ENCODE peak calls at places on chromosomes 3 and 15, in nine cellular contexts. T is AG09319; K is CD8-positive, alpha-beta T cell; I is upper lobe of left lung; L is progenitor cell of endocrine pancreas; Y is brain microvascular endothelial cell; Q is cardiac fibroblast; G is Peyer's patch; M is fibroblast of mammary gland. C is an unnamed sample.

GRCh38 chr3:43288850-43289249 is 2.5 kb downstream of the SNRK start:
- DNase-seq in T (no peak), K (no peak), I (no peak), L (no peak), Y (no peak), Q (no peak), G (no peak), M (no peak), C (no peak)

GRCh38 chr3:46469680-46470357 is 5.1 kb upstream of the LTF start:
- DNase-seq in T (no peak), K (no peak), I (no peak), L (no peak), Y (no peak), Q (no peak), G (no peak), M (no peak), C (no peak)

GRCh38 chr3:170730071-170730812 is 139.8 kb downstream of the RPL22L1 start:
- DNase-seq in T (no peak), K (no peak), I (no peak), L (no peak), Y (no peak), Q (peak), G (no peak), M (no peak), C (no peak)

GRCh38 chr3:141262306-141262705 is 30.7 kb downstream of the PXYLP1 start:
- DNase-seq in T (no peak), K (no peak), I (no peak), L (no peak), Y (peak), Q (no peak), G (no peak), M (peak), C (peak)

GRCh38 chr3:154018100-154018696 is 103.0 kb upstream of the ARHGEF26 start:
- DNase-seq in T (no peak), K (peak), I (no peak), L (peak), Y (peak), Q (peak), G (peak), M (peak), C (peak)

GRCh38 chr3:124260206-124260915 is 268.4 kb upstream of the ROPN1 start:
- DNase-seq in T (peak), K (no peak), I (peak), L (no peak), Y (peak), Q (peak), G (peak), M (peak), C (peak)

GRCh38 chr3:78606756-78607155 is 1161.0 kb downstream of the ROBO1 start:
- DNase-seq in T (no peak), K (no peak), I (no peak), L (no peak), Y (no peak), Q (no peak), G (no peak), M (no peak), C (no peak)

GRCh38 chr3:74390121-74390870 is 224.2 kb downstream of the CNTN3 start:
- DNase-seq in T (no peak), K (no peak), I (no peak), L (no peak), Y (no peak), Q (no peak), G (no peak), M (no peak), C (no peak)

GRCh38 chr3:123201557-123202427 is at the start of gene SEC22A:
- DNase-seq in T (peak), K (peak), I (peak), L (peak), Y (peak), Q (peak), G (peak), M (peak), C (peak)

GRCh38 chr3:43142472-43142871 is 36.6 kb upstream of the POMGNT2 start:
- DNase-seq in T (no peak), K (no peak), I (no peak), L (no peak), Y (no peak), Q (no peak), G (no peak), M (no peak), C (no peak)

GRCh38 chr3:155418426-155418825 is 124.9 kb upstream of the STRIT1 start:
- DNase-seq in T (no peak), K (no peak), I (no peak), L (no peak), Y (peak), Q (peak), G (no peak), M (no peak), C (peak)

GRCh38 chr3:120410541-120410940 is 40.3 kb downstream of the FSTL1 start:
- DNase-seq in T (no peak), K (no peak), I (no peak), L (no peak), Y (no peak), Q (peak), G (no peak), M (no peak), C (no peak)

GRCh38 chr3:195209083-195209835 is 61.7 kb downstream of the XXYLT1 start:
- DNase-seq in T (no peak), K (no peak), I (no peak), L (no peak), Y (no peak), Q (no peak), G (peak), M (no peak), C (no peak)

GRCh38 chr3:151346292-151346691 is 16.9 kb upstream of the P2RY13 start:
- DNase-seq in T (no peak), K (no peak), I (no peak), L (no peak), Y (no peak), Q (no peak), G (no peak), M (no peak), C (no peak)

GRCh38 chr3:79361748-79362378 is 405.9 kb downstream of the ROBO1 start:
- DNase-seq in T (no peak), K (no peak), I (no peak), L (no peak), Y (peak), Q (peak), G (no peak), M (peak), C (peak)

GRCh38 chr3:69811452-69812401 is 72.5 kb downstream of the MITF start:
- DNase-seq in T (no peak), K (no peak), I (no peak), L (no peak), Y (no peak), Q (no peak), G (no peak), M (no peak), C (no peak)

GRCh38 chr3:45507820-45508317 is 86.7 kb upstream of the LIMD1 start:
- DNase-seq in T (no peak), K (no peak), I (no peak), L (no peak), Y (peak), Q (peak), G (no peak), M (peak), C (no peak)

GRCh38 chr3:123421353-123422174 is 27.3 kb downstream of the ADCY5 start:
- DNase-seq in T (no peak), K (no peak), I (no peak), L (no peak), Y (peak), Q (peak), G (no peak), M (peak), C (no peak)

GRCh38 chr15:41847206-41847605 is 8.6 kb downstream of the PLA2G4B start:
- DNase-seq in T (no peak), K (no peak), I (no peak), L (no peak), Y (no peak), Q (no peak), G (no peak), M (no peak), C (no peak)

GRCh38 chr3:106242779-106243178 is 374.0 kb upstream of the CBLB start:
- DNase-seq in T (no peak), K (no peak), I (no peak), L (no peak), Y (no peak), Q (no peak), G (no peak), M (no peak), C (no peak)

DNA sequence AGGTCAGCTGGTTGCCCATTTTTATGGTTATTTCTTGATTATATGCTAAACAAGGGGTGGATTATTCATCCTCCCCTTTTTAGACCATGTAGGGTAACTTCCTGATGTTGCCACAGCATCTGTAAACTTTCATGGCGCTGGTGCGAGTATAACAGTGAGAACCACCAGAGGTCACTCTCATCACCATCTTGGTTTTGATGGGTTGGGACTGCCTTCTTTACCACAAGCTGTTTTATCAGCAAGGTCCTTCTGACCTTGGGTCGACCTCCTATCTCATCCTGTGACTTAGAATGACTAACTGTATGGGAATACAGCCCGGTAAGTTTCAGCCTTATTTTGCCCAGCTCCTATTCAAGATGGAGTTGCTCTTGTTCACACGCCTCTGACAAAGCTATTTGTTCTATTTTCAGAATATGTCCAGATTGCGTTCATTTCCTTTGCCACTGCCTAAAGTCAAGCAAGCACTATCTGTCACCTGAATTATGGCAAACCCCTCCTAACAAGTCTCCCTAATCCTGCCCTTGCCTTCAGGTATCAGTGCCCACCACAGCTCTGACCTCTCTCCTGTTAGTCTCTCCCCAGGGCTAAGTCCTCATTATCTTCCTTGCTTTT is 308.5 kb downstream of the ROBO2 start:
- DNase-seq in T (no peak), K (no peak), I (peak), L (no peak), Y (peak), Q (peak), G (no peak), M (peak), C (peak)
- TF ChIP-seq CTCF in T (peak), K (no peak), I (no peak), L (peak), Y (peak), Q (no peak), G (peak), M (peak), C (peak)

GRCh38 chr3:148720873-148721272 is 23.2 kb downstream of the AGTR1 start:
- DNase-seq in T (no peak), K (no peak), I (no peak), L (no peak), Y (no peak), Q (no peak), G (no peak), M (no peak), C (no peak)

GRCh38 chr3:148723591-148723990 is 25.9 kb downstream of the AGTR1 start:
- DNase-seq in T (no peak), K (no peak), I (no peak), L (no peak), Y (peak), Q (peak), G (no peak), M (peak), C (peak)

GRCh38 chr3:148716657-148717056 is 19.0 kb downstream of the AGTR1 start:
- DNase-seq in T (no peak), K (no peak), I (no peak), L (no peak), Y (no peak), Q (no peak), G (no peak), M (no peak), C (no peak)

GRCh38 chr3:148717918-148718317 is 20.2 kb downstream of the AGTR1 start:
- DNase-seq in T (no peak), K (no peak), I (no peak), L (no peak), Y (no peak), Q (no peak), G (no peak), M (no peak), C (no peak)

DNA sequence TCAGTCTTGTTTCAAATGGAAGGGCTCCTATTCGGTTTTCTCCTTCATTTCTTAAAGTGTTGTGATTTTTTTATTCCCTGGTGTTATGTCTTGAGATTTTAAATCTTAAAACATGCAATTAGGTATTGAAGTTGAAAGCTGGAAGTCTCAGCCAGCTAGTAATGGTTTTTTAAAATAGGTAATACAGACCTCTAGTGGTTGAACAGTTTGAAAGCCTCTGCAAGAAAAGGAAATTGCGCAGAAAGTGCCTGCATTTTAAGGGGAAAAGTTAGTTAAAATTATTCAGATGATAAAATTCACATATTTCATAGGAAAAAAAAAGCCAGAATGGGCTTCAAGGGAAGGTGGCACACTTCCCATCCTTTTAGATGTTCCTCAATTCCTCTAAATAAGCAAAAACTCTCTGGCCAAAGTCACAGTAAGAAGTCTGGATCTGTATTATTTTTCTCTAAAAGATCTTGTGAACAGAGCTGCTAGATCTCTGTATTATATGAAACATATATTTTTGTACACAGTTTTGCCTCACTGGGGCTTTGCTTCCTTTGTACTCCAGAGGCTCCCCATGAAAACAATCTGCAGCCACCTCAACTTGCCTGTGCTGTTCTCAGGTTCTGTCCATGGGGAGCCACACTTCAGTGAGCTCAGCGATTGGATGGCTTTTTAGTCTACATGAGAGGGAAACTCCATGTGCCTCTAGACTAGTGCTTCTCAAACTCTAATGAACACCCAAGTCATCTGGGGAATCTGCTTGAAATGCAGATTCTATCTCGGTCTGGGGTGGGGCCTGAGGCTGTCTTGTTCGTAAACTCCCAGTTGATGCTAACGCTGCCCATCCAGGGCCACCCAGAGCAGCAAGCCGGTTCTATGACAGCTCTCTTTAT is 21.5 kb downstream of the AGTR1 start:
- DNase-seq in T (no peak), K (no peak), I (no peak), L (no peak), Y (no peak), Q (peak), G (no peak), M (peak), C (peak)
- TF ChIP-seq CTCF in T (peak), K (no peak), I (no peak), L (peak), Y (peak), Q (peak), G (peak), M (peak), C (peak)

DNA sequence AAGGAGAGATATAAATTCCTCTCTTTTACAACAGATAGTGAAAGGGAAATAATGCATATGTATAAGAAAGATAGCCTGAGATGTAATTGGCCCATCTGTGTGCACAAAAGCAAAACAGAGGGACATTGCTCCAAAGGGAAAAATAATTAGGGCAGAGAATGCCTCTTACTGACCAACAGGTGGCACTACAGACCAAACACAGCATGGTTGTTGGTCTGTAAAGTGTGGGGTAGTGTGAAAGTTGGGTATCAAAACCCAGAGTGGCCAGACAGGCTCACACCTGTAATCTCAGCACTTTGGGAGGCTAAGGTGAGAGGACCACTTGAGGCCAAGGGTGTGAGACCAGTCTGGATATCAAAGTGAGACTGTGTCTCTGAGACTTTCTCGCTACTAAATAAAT is 4.5 kb upstream of the TLNRD1 start:
- DNase-seq in T (no peak), K (no peak), I (no peak), L (no peak), Y (no peak), Q (peak), G (no peak), M (peak), C (peak)
- TF ChIP-seq CTCF in T (peak), K (peak), I (peak), L (peak), Y (peak), Q (peak), G (peak), M (peak), C (peak)

DNA sequence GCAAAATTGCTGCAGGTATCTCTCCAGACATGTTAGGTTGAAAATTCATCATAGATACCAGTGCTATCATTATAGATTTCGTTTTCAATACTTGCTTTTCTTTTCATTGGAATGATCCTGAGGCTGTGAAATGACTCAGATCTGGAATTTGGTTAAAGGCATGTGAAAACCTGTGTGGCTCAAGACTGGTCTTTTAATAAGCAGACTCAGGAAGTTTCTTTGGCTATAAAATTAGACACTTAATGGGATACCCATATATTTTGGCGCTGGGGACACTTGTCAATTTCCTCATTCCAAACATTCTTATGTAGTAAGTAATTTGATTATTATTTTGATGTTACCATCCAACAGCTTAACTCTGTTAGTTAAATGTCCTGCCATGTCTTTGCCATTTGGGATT is 1041.1 kb upstream of the GBE1 start:
- DNase-seq in T (no peak), K (no peak), I (no peak), L (no peak), Y (no peak), Q (no peak), G (no peak), M (no peak), C (no peak)
- TF ChIP-seq CTCF in T (no peak), K (no peak), I (no peak), L (no peak), Y (no peak), Q (no peak), G (no peak), M (no peak), C (no peak)

GRCh38 chr15:56056626-56057025 is 63.2 kb upstream of the NEDD4 start:
- DNase-seq in T (no peak), K (no peak), I (no peak), L (no peak), Y (no peak), Q (no peak), G (no peak), M (no peak), C (no peak)

GRCh38 chr15:56049577-56049976 is 56.2 kb upstream of the NEDD4 start:
- DNase-seq in T (no peak), K (no peak), I (no peak), L (no peak), Y (no peak), Q (no peak), G (no peak), M (no peak), C (no peak)

GRCh38 chr15:56052389-56053045 is 59.1 kb upstream of the NEDD4 start:
- DNase-seq in T (peak), K (no peak), I (no peak), L (no peak), Y (no peak), Q (peak), G (no peak), M (peak), C (peak)

GRCh38 chr15:56051700-56052099 is 58.3 kb upstream of the NEDD4 start:
- DNase-seq in T (no peak), K (no peak), I (no peak), L (no peak), Y (no peak), Q (no peak), G (no peak), M (no peak), C (no peak)

DNA sequence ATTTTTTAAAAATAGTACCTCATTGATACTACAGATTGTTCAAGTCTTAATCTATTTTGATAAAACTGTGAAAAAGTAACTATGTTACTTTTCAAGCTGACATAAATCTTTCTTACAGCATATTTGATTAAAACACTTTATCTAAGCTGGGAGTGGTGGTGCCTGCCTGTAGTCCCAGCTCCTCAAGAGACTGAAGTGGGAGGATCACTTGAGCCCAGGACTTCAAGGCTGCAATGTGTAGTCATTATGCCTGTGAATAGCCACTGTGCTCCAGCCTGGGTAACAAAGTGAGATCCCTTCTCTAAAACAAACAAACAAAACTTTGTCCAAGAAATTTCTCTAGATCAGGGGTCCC is 59.6 kb upstream of the NEDD4 start:
- DNase-seq in T (no peak), K (no peak), I (no peak), L (no peak), Y (no peak), Q (no peak), G (no peak), M (no peak), C (no peak)
- TF ChIP-seq CTCF in T (no peak), K (peak), I (no peak), L (no peak), Y (no peak), Q (no peak), G (no peak), M (no peak), C (no peak)